ENCODE peak calls at places on chromosomes 4 and X, in eight cellular contexts. T is lower lobe of right lung, A is cardiac muscle cell, R is sigmoid colon, C is transverse colon, M is neuronal stem cell, S is endodermal cell, J is Peyer's patch. N is an unnamed sample.

GRCh38 chr4:145984563-145984962 is 45.9 kb upstream of the ZNF827 start:
- DNase-seq in T (no peak), A (no peak), R (no peak), C (peak; percentile 20), M (no peak), S (no peak), J (no peak), N (no peak)

GRCh38 chr4:55444822-55445221 is 49.1 kb downstream of the TMEM165 start:
- DNase-seq in T (no peak), A (peak; percentile 42), R (no peak), C (no peak), M (no peak), S (no peak), J (no peak), N (no peak)

GRCh38 chrX:41541381-41541780 is 94.2 kb downstream of the NYX start:
- DNase-seq in T (no peak), A (no peak), R (no peak), C (no peak), M (no peak), S (no peak), J (no peak), N (no peak)

GRCh38 chr4:7213802-7214201 is 21.5 kb downstream of the SORCS2 start:
- DNase-seq in T (no peak), A (no peak), R (no peak), C (no peak), M (no peak), S (no peak), J (no peak), N (no peak)

GRCh38 chrX:19986531-19986930 is 4.3 kb downstream of the BCLAF3 start:
- DNase-seq in T (no peak), A (no peak), R (no peak), C (no peak), M (no peak), S (no peak), J (no peak), N (no peak)

GRCh38 chr4:111991797-111992196 is 153.5 kb upstream of the FAM241A start:
- DNase-seq in T (no peak), A (peak; percentile 30), R (no peak), C (no peak), M (no peak), S (no peak), J (peak; percentile 54), N (no peak)

GRCh38 chr4:77471821-77472495 is 133.7 kb upstream of the CXCL13 start:
- DNase-seq in T (no peak), A (no peak), R (no peak), C (no peak), M (no peak), S (no peak), J (no peak), N (no peak)

GRCh38 chrX:43975747-43976146 is 2.6 kb upstream of the NDP start:
- DNase-seq in T (no peak), A (no peak), R (no peak), C (no peak), M (no peak), S (no peak), J (no peak), N (no peak)

GRCh38 chrX:26922278-26922677 is 540.9 kb downstream of the PPP4R3C start:
- DNase-seq in T (no peak), A (no peak), R (no peak), C (no peak), M (no peak), S (no peak), J (no peak), N (no peak)

GRCh38 chr4:165016971-165017370 is 14.8 kb upstream of the TRIM60 start:
- DNase-seq in T (no peak), A (peak; percentile 5), R (no peak), C (no peak), M (peak; percentile 4), S (peak; percentile 90), J (no peak), N (no peak)

DNA sequence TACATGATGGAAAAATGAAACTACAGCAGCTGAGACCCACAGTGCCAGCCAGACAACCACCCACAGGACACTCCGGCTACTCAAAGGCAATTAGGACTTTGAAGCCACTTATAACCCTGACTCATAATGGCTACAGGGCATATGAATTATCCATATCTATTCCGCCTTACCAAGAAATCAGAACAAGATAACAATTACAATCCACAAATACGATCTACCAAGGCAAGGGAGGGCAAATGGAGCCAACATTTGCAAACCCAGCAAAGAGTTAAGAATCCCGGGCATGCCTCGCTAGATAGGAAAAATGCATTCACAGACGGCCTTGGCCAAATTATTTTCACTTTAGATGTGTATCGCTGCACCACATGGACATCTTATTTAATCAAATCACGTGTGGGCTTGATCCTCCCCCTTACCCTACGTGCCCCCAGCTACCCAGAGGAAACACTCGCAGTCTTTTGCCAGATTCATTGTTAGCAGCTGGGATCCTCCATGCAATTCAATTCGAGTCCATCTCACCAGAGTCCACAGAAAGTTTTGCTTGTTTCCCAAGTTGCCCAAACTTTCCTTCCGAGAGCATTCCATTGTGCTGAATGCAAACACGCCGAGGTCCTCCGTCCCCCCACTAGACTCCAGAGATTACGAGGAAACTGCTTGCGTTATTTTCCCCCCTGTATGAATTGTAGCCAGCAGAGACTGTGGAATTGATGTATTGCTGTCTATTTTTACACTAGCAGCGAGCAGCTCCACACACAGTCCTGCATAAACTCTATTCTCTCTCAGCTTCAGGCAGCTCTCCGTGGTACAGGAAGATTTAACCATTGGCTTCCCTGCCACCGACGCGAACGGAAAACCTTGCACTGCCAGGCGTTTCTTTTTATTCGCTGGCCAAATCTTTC is 1.2 kb downstream of the PPARGC1A start:
- DNase-seq in T (no peak), A (peak; percentile 71), R (peak; percentile 64), C (no peak), M (no peak), S (peak; percentile 50), J (peak; percentile 64), N (no peak)
- H3K4me3 ChIP-seq in T (peak overlapping the region; percentile 56), A (peak overlapping the region; percentile 63), R (peak overlapping the region; percentile 57), C (peak overlapping the region; percentile 48), M (peak overlapping the region; percentile 45), S (peak overlapping the region; percentile 74), J (peak overlapping the region; percentile 2), N (no peak overlapping the region)

GRCh38 chr4:140102406-140102805 is 51.6 kb downstream of the MAML3 start:
- DNase-seq in T (no peak), A (no peak), R (no peak), C (no peak), M (no peak), S (no peak), J (no peak), N (no peak)
- H3K27ac ChIP-seq in T (no peak overlapping the region), A (no peak overlapping the region), R (no peak overlapping the region), C (no peak overlapping the region), M (no peak overlapping the region), S (no peak overlapping the region), J (no peak overlapping the region), N (no peak overlapping the region)

GRCh38 chr4:4866833-4867744 is 7.6 kb downstream of the MSX1 start:
- DNase-seq in T (no peak), A (peak; percentile 61), R (no peak), C (no peak), M (no peak), S (peak; percentile 92), J (no peak), N (no peak)
- H3K4me1 ChIP-seq in T (peaks cover 14% of the 10 kb centered on the region), A (no peaks in the 10 kb centered on the region), R (peaks cover 59% of the 10 kb centered on the region), C (no peaks in the 10 kb centered on the region), M (peaks cover 5% of the 10 kb centered on the region), S (no peaks in the 10 kb centered on the region), J (no peaks in the 10 kb centered on the region), N (peaks cover 3% of the 10 kb centered on the region)

DNA sequence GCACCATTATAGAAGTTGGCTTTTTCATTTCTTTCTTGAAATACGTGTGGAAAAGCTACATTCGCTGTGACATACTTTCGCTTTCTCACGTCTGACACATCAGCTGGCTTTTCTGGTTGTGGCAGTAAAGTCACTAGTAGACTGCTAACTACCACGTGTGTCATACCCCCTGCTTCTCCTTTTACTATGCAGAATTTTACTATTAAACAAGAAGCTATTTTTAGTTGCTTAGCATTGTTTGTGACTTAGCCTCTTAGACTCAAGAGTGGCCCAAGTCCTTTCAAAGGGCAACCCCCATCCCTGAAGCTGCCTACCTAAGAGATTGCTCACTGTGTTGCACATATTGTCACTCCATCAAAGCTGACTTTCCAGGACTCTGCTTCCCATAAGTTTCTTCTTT is 2.1 kb upstream of the IL2 start:
- DNase-seq in T (no peak), A (peak; percentile 4), R (no peak), C (no peak), M (no peak), S (peak; percentile 52), J (peak; percentile 48), N (no peak)
- H3K4me3 ChIP-seq in T (peak overlapping the region; percentile 28), A (no peak overlapping the region), R (no peak overlapping the region), C (no peak overlapping the region), M (peak overlapping the region; percentile 20), S (no peak overlapping the region), J (peak overlapping the region; percentile 9), N (peak overlapping the region; percentile 56)

N was measured in effector memory CD4-positive, alpha-beta T cell.